ENCODE peak calls at places on chromosomes 2 and 18, in ten cellular contexts. W, K, P, V, I, N, Y, S, D and E are unnamed samples.

GRCh38 chr2:212005077-212005671 is 533.4 kb downstream of the ERBB4 start:
- DNase-seq in W (no peak), K (peak; percentile 33), P (no peak), V (no peak), I (peak; percentile 71), N (peak; percentile 40), Y (peak; percentile 18), S (peak; percentile 12), D (peak; percentile 24), E (peak; percentile 3)

GRCh38 chr2:212037062-212037461 is 501.5 kb downstream of the ERBB4 start:
- DNase-seq in W (no peak), K (no peak), P (no peak), V (no peak), I (no peak), N (no peak), Y (no peak), S (no peak), D (no peak), E (no peak)

GRCh38 chr2:234964631-234965461 is 13.0 kb downstream of the SH3BP4 start:
- DNase-seq in W (no peak), K (peak; percentile 54), P (no peak), V (no peak), I (no peak), N (no peak), Y (no peak), S (no peak), D (no peak), E (no peak)

GRCh38 chr18:48186084-48186798 is 222.9 kb downstream of the ZBTB7C start:
- DNase-seq in W (no peak), K (no peak), P (no peak), V (no peak), I (no peak), N (no peak), Y (no peak), S (no peak), D (no peak), E (no peak)

GRCh38 chr18:6747646-6748045 is 18.1 kb downstream of the ARHGAP28 start:
- DNase-seq in W (no peak), K (peak; percentile 80), P (no peak), V (no peak), I (peak; percentile 88), N (no peak), Y (peak; percentile 13), S (peak; percentile 32), D (no peak), E (no peak)

GRCh38 chr2:240569523-240569997 is 1.3 kb downstream of the RNPEPL1 start:
- DNase-seq in W (no peak), K (no peak), P (peak; percentile 22), V (no peak), I (no peak), N (no peak), Y (no peak), S (no peak), D (no peak), E (no peak)

GRCh38 chr2:222561817-222562424 is 94.0 kb downstream of the FARSB start:
- DNase-seq in W (peak; percentile 27), K (peak; percentile 51), P (peak; percentile 20), V (peak; percentile 48), I (peak; percentile 68), N (peak; percentile 74), Y (peak; percentile 68), S (peak; percentile 43), D (peak; percentile 61), E (peak; percentile 45)

GRCh38 chr2:6800553-6800952 is 65.2 kb downstream of the CMPK2 start:
- DNase-seq in W (no peak), K (peak; percentile 20), P (no peak), V (no peak), I (no peak), N (no peak), Y (no peak), S (no peak), D (no peak), E (no peak)

GRCh38 chr18:78912336-78912735 is 67.3 kb upstream of the SALL3 start:
- DNase-seq in W (no peak), K (no peak), P (no peak), V (no peak), I (no peak), N (no peak), Y (no peak), S (no peak), D (no peak), E (no peak)

GRCh38 chr2:231177156-231178007 is 21.0 kb upstream of the ARMC9 start:
- DNase-seq in W (no peak), K (no peak), P (no peak), V (no peak), I (no peak), N (no peak), Y (no peak), S (no peak), D (no peak), E (no peak)

GRCh38 chr18:73563345-73563744 is 584.3 kb downstream of the FBXO15 start:
- DNase-seq in W (no peak), K (no peak), P (no peak), V (no peak), I (peak; percentile 84), N (no peak), Y (no peak), S (peak; percentile 24), D (no peak), E (no peak)

GRCh38 chr2:175880-176800 is 87.7 kb downstream of the SH3YL1 start:
- DNase-seq in W (no peak), K (peak; percentile 8), P (peak; percentile 40), V (peak; percentile 44), I (peak; percentile 4), N (no peak), Y (no peak), S (no peak), D (no peak), E (peak; percentile 89)

GRCh38 chr2:20346565-20347127 is 4.0 kb downstream of the PUM2 start:
- DNase-seq in W (no peak), K (no peak), P (no peak), V (no peak), I (no peak), N (no peak), Y (no peak), S (peak; percentile 39), D (no peak), E (no peak)

GRCh38 chr2:199865905-199866304 is 14.9 kb upstream of the FTCDNL1 start:
- DNase-seq in W (no peak), K (no peak), P (no peak), V (no peak), I (no peak), N (no peak), Y (no peak), S (no peak), D (no peak), E (no peak)

GRCh38 chr2:151614606-151615306 is 119.5 kb downstream of the NEB start:
- DNase-seq in W (no peak), K (no peak), P (no peak), V (no peak), I (no peak), N (no peak), Y (no peak), S (no peak), D (no peak), E (no peak)

GRCh38 chr18:61833978-61834377 is 58.8 kb downstream of the RNF152 start:
- DNase-seq in W (no peak), K (no peak), P (no peak), V (no peak), I (peak; percentile 71), N (no peak), Y (no peak), S (peak; percentile 25), D (no peak), E (no peak)

GRCh38 chr18:46291149-46291548 is 187.0 kb downstream of the HAUS1 start:
- DNase-seq in W (no peak), K (no peak), P (no peak), V (no peak), I (no peak), N (no peak), Y (no peak), S (no peak), D (no peak), E (no peak)

GRCh38 chr2:158291544-158292175 is 164.9 kb downstream of the CCDC148 start:
- DNase-seq in W (no peak), K (no peak), P (no peak), V (no peak), I (no peak), N (no peak), Y (no peak), S (no peak), D (no peak), E (no peak)

GRCh38 chr2:237700583-237701032 is 73.2 kb downstream of the LRRFIP1 start:
- DNase-seq in W (no peak), K (peak; percentile 73), P (peak; percentile 86), V (peak; percentile 84), I (peak; percentile 84), N (no peak), Y (peak; percentile 47), S (no peak), D (no peak), E (no peak)

GRCh38 chr18:37322497-37323035 is 243.0 kb downstream of the CELF4 start:
- DNase-seq in W (no peak), K (peak; percentile 2), P (peak; percentile 38), V (peak; percentile 20), I (peak; percentile 27), N (peak; percentile 64), Y (peak; percentile 64), S (peak; percentile 69), D (peak; percentile 40), E (no peak)

GRCh38 chr2:232885264-232885961 is 15.3 kb downstream of the SNORC start:
- DNase-seq in W (no peak), K (no peak), P (no peak), V (no peak), I (no peak), N (no peak), Y (no peak), S (no peak), D (no peak), E (no peak)

GRCh38 chr2:3354986-3355385 is 22.6 kb downstream of the EIPR1 start:
- DNase-seq in W (no peak), K (no peak), P (no peak), V (no peak), I (no peak), N (no peak), Y (peak; percentile 56), S (no peak), D (no peak), E (no peak)

GRCh38 chr2:239959059-239959971 is 65.8 kb downstream of the NDUFA10 start:
- DNase-seq in W (peak; percentile 41), K (peak; percentile 7), P (no peak), V (no peak), I (no peak), N (peak; percentile 29), Y (no peak), S (peak; percentile 41), D (no peak), E (no peak)

GRCh38 chr2:152646775-152647174 is 70.5 kb downstream of the PRPF40A start:
- DNase-seq in W (peak; percentile 15), K (peak; percentile 94), P (no peak), V (no peak), I (peak; percentile 90), N (peak; percentile 28), Y (no peak), S (peak; percentile 75), D (no peak), E (no peak)

GRCh38 chr2:109020217-109020637 is 31.2 kb upstream of the EDAR start:
- DNase-seq in W (no peak), K (peak; percentile 17), P (no peak), V (no peak), I (peak; percentile 35), N (no peak), Y (peak; percentile 4), S (no peak), D (no peak), E (no peak)

GRCh38 chr2:137952586-137953129 is 11.6 kb upstream of the HNMT start:
- DNase-seq in W (no peak), K (no peak), P (no peak), V (peak; percentile 0), I (no peak), N (no peak), Y (no peak), S (no peak), D (no peak), E (no peak)

GRCh38 chr2:205776720-205777119 is 94.4 kb downstream of the NRP2 start:
- DNase-seq in W (no peak), K (no peak), P (no peak), V (no peak), I (no peak), N (no peak), Y (peak; percentile 30), S (no peak), D (no peak), E (no peak)

GRCh38 chr2:196609806-196610205 is 29.7 kb upstream of the CCDC150 start:
- DNase-seq in W (no peak), K (no peak), P (no peak), V (no peak), I (no peak), N (no peak), Y (no peak), S (no peak), D (no peak), E (no peak)